ENCODE peak calls at places on chromosomes 13 and 19, in four cellular contexts. W, N, M and E are unnamed samples.

GRCh38 chr19:55405638-55406037 is 1.9 kb downstream of the UBE2S start:
- DNase-seq in N (no peak), M (no peak), W (no peak), E (no peak)

GRCh38 chr13:98368019-98368418 is 190.9 kb upstream of the RNF113B start:
- DNase-seq in M (no peak), W (no peak), N (no peak), E (no peak)

GRCh38 chr13:30907167-30907761 is 1.2 kb downstream of the MEDAG start:
- DNase-seq in W (no peak), M (no peak), N (no peak), E (no peak)

GRCh38 chr13:99382428-99383133 is 75.4 kb upstream of the GPR183 start:
- DNase-seq in N (no peak), W (no peak), M (no peak), E (no peak)

GRCh38 chr19:55546822-55547614 is 1.7 kb upstream of the SBK3 start:
- DNase-seq in M (peak; percentile 37), W (peak; percentile 92), N (peak; percentile 94), E (no peak)

GRCh38 chr13:105814219-105814901 is 721.1 kb downstream of the EFNB2 start:
- DNase-seq in N (no peak), W (peak; percentile 52), M (no peak), E (no peak)

GRCh38 chr13:49781791-49782190 is 10.7 kb downstream of the KPNA3 start:
- DNase-seq in N (no peak), M (no peak), W (no peak), E (no peak)

GRCh38 chr13:95641291-95641811 is 3.2 kb downstream of the DZIP1 start:
- DNase-seq in N (peak; percentile 72), W (no peak), M (no peak), E (no peak)

GRCh38 chr13:51739403-51740112 is 64.4 kb downstream of the DHRS12 start:
- DNase-seq in M (no peak), W (no peak), N (no peak), E (no peak)

GRCh38 chr13:51523082-51523518 is 61.2 kb upstream of the WDFY2 start:
- DNase-seq in M (no peak), N (no peak), W (peak; percentile 72), E (no peak)

GRCh38 chr13:50712882-50713281 is 130.6 kb downstream of the DLEU7 start:
- DNase-seq in W (no peak), M (no peak), N (no peak), E (no peak)

GRCh38 chr13:42591602-42592001 is 17.6 kb downstream of the TNFSF11 start:
- DNase-seq in N (no peak), W (no peak), M (no peak), E (no peak)

GRCh38 chr19:18522124-18522861 is 423 bp upstream of the ELL start:
- DNase-seq in W (peak; percentile 100), M (peak; percentile 100), N (peak; percentile 100), E (peak; percentile 99)

GRCh38 chr13:82294226-82294625 is 1588.0 kb downstream of the SLITRK1 start:
- DNase-seq in W (no peak), M (no peak), N (no peak), E (peak; percentile 35)

GRCh38 chr13:100382787-100383186 is 205.8 kb downstream of the GGACT start:
- DNase-seq in N (no peak), M (no peak), W (no peak), E (no peak)

GRCh38 chr19:38733493-38734175 is 10.6 kb downstream of the CAPN12 start:
- DNase-seq in N (peak; percentile 78), W (no peak), M (no peak), E (no peak)

GRCh38 chr13:61188057-61188456 is 227.6 kb downstream of the PCDH20 start:
- DNase-seq in N (no peak), M (no peak), W (no peak), E (no peak)

GRCh38 chr13:96086736-96087135 is 3.2 kb upstream of the HS6ST3 start:
- DNase-seq in M (no peak), N (no peak), W (no peak), E (no peak)

GRCh38 chr19:4870025-4870700 is 2.7 kb upstream of the PLIN3 start:
- DNase-seq in M (peak; percentile 24), W (peak; percentile 97), N (peak; percentile 87), E (peak; percentile 47)

GRCh38 chr19:37930416-37930815 is 23.4 kb downstream of the SIPA1L3 start:
- DNase-seq in N (no peak), M (no peak), W (peak; percentile 44), E (no peak)

GRCh38 chr13:91353494-91353893 is 6.0 kb downstream of the MIR17HG start:
- DNase-seq in M (no peak), N (no peak), W (no peak), E (no peak)

GRCh38 chr13:112907286-112907685 is 61.7 kb upstream of the MCF2L start:
- DNase-seq in W (no peak), M (no peak), N (no peak), E (no peak)

GRCh38 chr13:99218969-99219368 is 18.3 kb downstream of the UBAC2 start:
- DNase-seq in W (no peak), M (no peak), N (no peak), E (no peak)

GRCh38 chr19:41876847-41877489 is at the start of gene CD79A:
- DNase-seq in W (no peak), N (no peak), M (no peak), E (no peak)

GRCh38 chr19:6828306-6828697 is 55.8 kb downstream of the VAV1 start:
- DNase-seq in N (no peak), M (no peak), W (peak; percentile 96), E (no peak)

GRCh38 chr19:6832412-6832811 is 55.0 kb upstream of the ADGRE1 start:
- DNase-seq in M (no peak), W (no peak), N (no peak), E (no peak)

GRCh38 chr19:6826281-6826920 is 53.9 kb downstream of the VAV1 start:
- DNase-seq in M (no peak), N (no peak), W (no peak), E (no peak)

GRCh38 chr19:6825076-6825774 is 52.7 kb downstream of the VAV1 start:
- DNase-seq in M (no peak), N (no peak), W (no peak), E (no peak)

GRCh38 chr19:6828698-6829633 is 56.5 kb downstream of the VAV1 start:
- DNase-seq in M (no peak), W (peak; percentile 81), N (no peak), E (no peak)
- H3K27me3 ChIP-seq in M (no peaks in the 10 kb centered on the region), W (no peaks in the 10 kb centered on the region), N (no peaks in the 10 kb centered on the region), E (no peaks in the 10 kb centered on the region)

GRCh38 chr13:24864579-24864978 is 100.6 kb downstream of the RNF17 start:
- DNase-seq in N (no peak), W (peak; percentile 55), M (no peak), E (no peak)
- H3K4me3 ChIP-seq in N (no peak overlapping the region), W (no peak overlapping the region), M (no peak overlapping the region), E (no peak overlapping the region)

DNA sequence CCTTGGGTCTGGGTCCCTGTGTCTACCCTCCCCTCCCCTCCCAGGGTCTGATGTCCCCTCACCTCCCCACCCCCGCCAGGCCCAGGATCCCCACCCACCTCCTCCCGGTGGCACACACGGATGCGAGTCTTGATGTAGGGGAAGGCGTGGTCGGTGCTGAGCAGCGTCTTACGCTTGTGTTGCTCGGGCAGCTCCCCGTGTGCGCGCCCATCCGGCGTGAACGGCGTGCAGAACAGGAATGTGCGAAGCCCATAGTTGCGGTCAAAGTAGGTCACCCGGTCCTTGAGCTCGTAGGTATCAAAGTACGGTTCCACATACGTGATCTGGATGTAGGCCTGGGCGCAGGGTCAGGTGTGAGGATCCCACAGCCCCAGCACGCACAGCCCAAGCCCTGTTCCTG is 4.4 kb upstream of the KANK2 start:
- DNase-seq in M (no peak), W (no peak), N (no peak), E (no peak)
- H3K4me1 ChIP-seq in M (peaks cover 48% of the 10 kb centered on the region), W (peaks cover 17% of the 10 kb centered on the region), N (no peaks in the 10 kb centered on the region), E (no peaks in the 10 kb centered on the region)

DNA sequence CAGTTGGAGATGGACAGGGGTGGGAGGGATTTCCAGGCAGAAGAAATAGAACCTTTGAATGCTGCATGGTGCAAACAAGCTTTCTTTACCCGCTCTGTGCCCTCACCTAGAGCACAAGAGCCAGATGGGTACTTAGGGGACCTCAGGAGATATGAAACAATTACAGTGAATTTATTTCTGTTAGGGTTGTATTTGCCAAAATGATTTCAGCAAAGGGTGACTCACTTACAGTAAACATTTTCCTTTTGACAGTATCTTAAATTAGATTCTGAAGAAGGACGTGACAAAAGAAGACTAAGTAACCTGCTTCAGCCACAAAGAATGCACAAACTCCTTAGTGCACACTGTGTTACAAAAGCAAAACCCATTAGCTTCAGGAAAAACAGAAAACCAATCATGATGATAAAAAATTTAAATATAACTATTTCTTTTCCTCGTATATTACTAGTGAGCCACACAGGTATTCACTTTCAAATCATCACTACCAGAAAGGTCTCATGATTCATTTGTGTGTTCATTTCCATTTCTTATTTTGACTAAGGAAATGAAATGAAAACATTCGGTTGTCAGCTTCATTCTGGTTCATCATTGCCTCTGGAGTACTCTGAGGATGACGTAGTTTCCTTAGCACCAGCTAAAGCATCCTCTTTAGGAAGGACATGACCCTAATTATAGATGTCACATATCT is 158.8 kb downstream of the NHLRC3 start:
- DNase-seq in N (no peak), W (peak; percentile 35), M (no peak), E (no peak)
- H3K27me3 ChIP-seq in N (no peaks in the 10 kb centered on the region), W (peaks cover 13% of the 10 kb centered on the region), M (no peaks in the 10 kb centered on the region), E (no peaks in the 10 kb centered on the region)

DNA sequence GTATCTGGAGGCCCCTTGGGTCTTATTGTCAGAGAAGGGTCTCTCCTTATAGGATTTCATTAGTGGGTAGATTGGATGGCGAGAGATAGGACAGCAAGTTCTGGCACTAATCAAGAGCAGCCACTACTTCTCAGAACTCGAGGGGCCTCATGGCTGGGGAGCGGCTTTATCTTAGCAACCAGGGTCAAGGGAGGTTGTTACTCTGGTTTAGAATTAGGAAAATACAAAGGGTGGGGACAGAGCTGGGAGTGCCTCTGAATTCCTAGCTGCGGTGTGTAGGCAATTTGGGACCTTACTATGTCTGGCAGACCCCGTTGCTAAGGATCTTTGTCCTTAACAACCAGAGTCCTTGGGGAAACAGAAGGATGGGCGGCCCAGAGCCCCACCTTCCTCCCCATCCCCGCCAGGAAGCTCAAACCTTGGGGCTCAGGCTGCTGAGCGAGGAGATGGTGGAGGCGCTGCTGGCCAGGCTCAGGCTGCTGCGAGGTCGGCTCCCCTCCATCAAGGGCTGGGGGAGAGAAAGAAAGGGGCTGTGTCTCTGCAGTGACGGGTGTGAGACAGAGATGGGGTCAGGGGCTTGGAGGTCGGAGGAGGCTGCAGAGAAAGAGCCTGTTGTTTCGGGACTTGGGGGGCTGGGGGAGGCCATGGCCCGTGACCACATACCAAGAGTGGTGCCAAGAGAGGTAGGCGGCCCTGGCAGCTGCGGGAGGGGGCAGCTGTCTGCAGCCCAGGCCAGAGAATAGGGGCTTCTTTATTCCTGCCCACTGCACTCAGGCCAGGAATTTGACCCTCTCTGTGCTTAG is 1.1 kb downstream of the PLEKHA4 start:
- DNase-seq in N (no peak), W (no peak), M (no peak), E (peak; percentile 60)
- H3K4me3 ChIP-seq in N (peak overlapping the region; percentile 36), W (no peak overlapping the region), M (no peak overlapping the region), E (peak overlapping the region; percentile 21)